ENCODE peak calls at places on chromosomes 7 and 10, in six cellular contexts. Z is endodermal cell, Q is upper lobe of left lung, X is adipocyte, L is neural progenitor cell, M is trophoblast cell. B is an unnamed sample.
A peak's percentile ranks its signal among the peaks of the same experiment; 100 is the strongest.

GRCh38 chr10:17768506-17768905 is 16.5 kb downstream of the TMEM236 start:
- DNase-seq in Z (no peak), M (peak; percentile 46), X (no peak), L (no peak), Q (no peak), B (no peak)

GRCh38 chr7:139094596-139094995 is 14.9 kb downstream of the ZC3HAV1 start:
- DNase-seq in Z (peak; percentile 57), L (no peak), M (no peak), X (no peak), Q (no peak), B (no peak)

GRCh38 chr7:31126976-31127375 is 74.9 kb downstream of the ADCYAP1R1 start:
- DNase-seq in M (peak; percentile 18), Q (no peak), Z (no peak), X (peak; percentile 64), L (no peak), B (no peak)

GRCh38 chr10:119306514-119306951 is 99.2 kb downstream of the GRK5 start:
- DNase-seq in Z (no peak), M (no peak), Q (no peak), X (no peak), L (no peak), B (peak; percentile 69)

GRCh38 chr7:30238721-30239441 is 45.5 kb upstream of the ZNRF2 start:
- DNase-seq in Z (no peak), L (no peak), M (no peak), Q (peak; percentile 61), X (peak; percentile 66), B (no peak)

GRCh38 chr7:94409561-94409960 is 14.9 kb downstream of the COL1A2 start:
- DNase-seq in Q (no peak), Z (no peak), M (no peak), L (no peak), X (no peak), B (no peak)

GRCh38 chr10:110176626-110177025 is 30.8 kb upstream of the MXI1 start:
- DNase-seq in M (no peak), L (no peak), X (no peak), Q (no peak), Z (peak; percentile 39), B (no peak)

GRCh38 chr7:6497994-6498393 is 50.2 kb upstream of the DAGLB start:
- DNase-seq in X (no peak), M (no peak), L (no peak), Q (no peak), Z (no peak), B (no peak)

GRCh38 chr7:98163704-98164478 is 47.3 kb upstream of the BHLHA15 start:
- DNase-seq in X (no peak), Z (no peak), M (peak; percentile 63), L (no peak), Q (peak; percentile 62), B (no peak)

GRCh38 chr7:157415486-157415885 is 78.7 kb downstream of the DNAJB6 start:
- DNase-seq in Z (no peak), Q (no peak), M (no peak), X (no peak), L (no peak), B (no peak)

GRCh38 chr7:157419030-157419293 is 82.2 kb downstream of the DNAJB6 start:
- DNase-seq in M (no peak), X (no peak), L (no peak), Q (no peak), Z (no peak), B (no peak)

GRCh38 chr7:157414702-157415096 is 77.9 kb downstream of the DNAJB6 start:
- DNase-seq in Q (no peak), Z (no peak), X (no peak), L (no peak), M (no peak), B (no peak)

GRCh38 chr7:157416011-157416410 is 79.2 kb downstream of the DNAJB6 start:
- DNase-seq in L (no peak), Q (no peak), M (peak; percentile 22), X (no peak), Z (no peak), B (no peak)

DNA sequence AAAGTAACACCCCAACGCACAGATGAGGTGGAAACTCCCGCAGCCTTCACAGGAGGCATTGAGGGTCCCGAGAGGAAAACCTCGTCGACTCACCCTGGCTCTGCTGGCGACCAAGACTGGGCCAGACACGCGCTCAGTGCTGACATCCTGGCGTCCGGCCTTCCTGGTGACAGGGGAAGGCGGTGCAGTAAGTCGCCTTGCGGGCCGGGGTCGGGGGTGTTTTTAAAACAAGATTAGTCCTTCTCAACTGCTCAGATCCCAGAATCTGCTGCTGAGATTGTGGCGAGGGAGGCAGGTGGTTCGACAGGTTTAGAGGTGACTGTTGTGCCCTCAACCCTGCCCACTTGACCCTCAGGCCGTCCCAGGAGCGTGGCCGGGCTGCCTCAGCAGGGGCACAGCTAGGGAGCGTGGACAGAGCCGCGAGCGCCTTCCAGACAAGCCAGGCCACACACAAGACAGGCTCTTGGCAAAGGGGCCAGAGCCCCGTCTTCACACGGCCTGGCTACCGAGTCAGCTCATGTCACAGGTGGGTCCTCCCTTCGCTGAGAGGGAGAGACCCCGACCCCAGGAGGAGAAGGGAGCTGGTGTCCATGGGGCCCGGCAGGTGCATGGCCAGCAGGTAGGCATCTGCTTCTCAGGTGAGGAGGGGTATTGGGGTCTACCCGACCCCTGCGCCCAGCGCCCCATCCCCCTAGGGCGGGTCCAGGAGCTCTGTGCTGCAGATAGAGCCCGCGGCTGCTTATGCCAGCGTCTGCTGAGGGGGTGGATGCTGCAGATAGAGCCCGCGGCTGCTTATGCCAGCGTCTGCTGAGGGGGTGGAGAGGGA is 81.6 kb downstream of the DNAJB6 start:
- DNase-seq in Z (no peak), Q (no peak), M (no peak), L (no peak), X (no peak), B (no peak)
- H3K36me3 ChIP-seq in Z (peaks cover 33% of the 10 kb centered on the region), Q (peaks cover 48% of the 10 kb centered on the region), M (peaks cover 47% of the 10 kb centered on the region), L (no peaks in the 10 kb centered on the region), X (peaks cover 23% of the 10 kb centered on the region), B (peaks cover 12% of the 10 kb centered on the region)

GRCh38 chr7:45075871-45076796 is 12.6 kb downstream of the NACAD start:
- DNase-seq in Q (no peak), L (no peak), Z (no peak), X (no peak), M (no peak), B (peak; percentile 39)

GRCh38 chr7:45072131-45073030 is 16.4 kb downstream of the NACAD start:
- DNase-seq in L (no peak), Z (no peak), M (no peak), X (no peak), Q (no peak), B (peak; percentile 55)

GRCh38 chr7:45073031-45073842 is 15.5 kb downstream of the NACAD start:
- DNase-seq in X (no peak), M (no peak), Q (no peak), L (no peak), Z (no peak), B (peak; percentile 73)

GRCh38 chr7:45074738-45075644 is 13.8 kb downstream of the NACAD start:
- DNase-seq in Q (no peak), X (no peak), M (no peak), Z (no peak), L (no peak), B (no peak)

GRCh38 chr7:45073843-45074737 is 14.7 kb downstream of the NACAD start:
- DNase-seq in Z (no peak), X (no peak), M (no peak), Q (no peak), L (no peak), B (no peak)
- H3K36me3 ChIP-seq in Z (peaks cover 57% of the 10 kb centered on the region), X (peaks cover 64% of the 10 kb centered on the region), M (peaks cover 63% of the 10 kb centered on the region), Q (peaks cover 83% of the 10 kb centered on the region), L (no peaks in the 10 kb centered on the region), B (no peaks in the 10 kb centered on the region)

GRCh38 chr10:13658256-13658655 is 71.5 kb downstream of the PRPF18 start:
- DNase-seq in X (no peak), Q (no peak), L (no peak), Z (no peak), M (no peak), B (no peak)
- H3K36me3 ChIP-seq in X (peaks cover 85% of the 10 kb centered on the region), Q (peaks cover 45% of the 10 kb centered on the region), L (no peaks in the 10 kb centered on the region), Z (peaks cover 14% of the 10 kb centered on the region), M (peaks cover 69% of the 10 kb centered on the region), B (peaks cover 3% of the 10 kb centered on the region)

GRCh38 chr7:151238924-151239836 is 6.9 kb downstream of the CHPF2 start:
- DNase-seq in L (no peak), X (no peak), Z (no peak), Q (no peak), M (no peak), B (peak; percentile 36)
- H3K36me3 ChIP-seq in L (no peaks in the 10 kb centered on the region), X (peaks cover 78% of the 10 kb centered on the region), Z (peaks cover 68% of the 10 kb centered on the region), Q (peaks cover 58% of the 10 kb centered on the region), M (peaks cover 60% of the 10 kb centered on the region), B (peaks cover 13% of the 10 kb centered on the region)